ENCODE peak calls at places on chromosomes 5 and 9, in five cellular contexts. P is astrocyte of the cerebellum, C is psoas muscle, U is heart left ventricle, F is adipocyte. Z is an unnamed sample.

GRCh38 chr9:3459076-3459475 is 66.7 kb downstream of the RFX3 start:
- DNase-seq in C (no peak), U (no peak), F (no peak), P (no peak), Z (no peak)

GRCh38 chr5:135843571-135844337 is 9.3 kb downstream of the SLC25A48 start:
- DNase-seq in P (no peak), F (no peak), C (no peak), U (no peak), Z (no peak)

GRCh38 chr5:143140492-143141231 is 262.8 kb downstream of the NR3C1 start:
- DNase-seq in C (peak; percentile 74), U (no peak), P (no peak), F (no peak), Z (no peak)

GRCh38 chr5:31496301-31496700 is 35.6 kb downstream of the DROSHA start:
- DNase-seq in F (no peak), C (no peak), U (no peak), P (no peak), Z (no peak)

GRCh38 chr9:21684831-21685362 is 117.5 kb upstream of the MTAP start:
- DNase-seq in P (peak; percentile 92), F (peak; percentile 37), C (no peak), U (no peak), Z (no peak)

GRCh38 chr5:87411586-87412416 is 929 bp downstream of the CCNH start:
- DNase-seq in F (peak; percentile 59), C (peak; percentile 39), P (no peak), U (peak; percentile 22), Z (no peak)

GRCh38 chr9:120187758-120188157 is 392.2 kb downstream of the CDK5RAP2 start:
- DNase-seq in P (no peak), F (no peak), U (no peak), C (no peak), Z (no peak)

GRCh38 chr5:109589983-109590382 is 99.7 kb upstream of the MAN2A1 start:
- DNase-seq in P (no peak), C (no peak), U (no peak), F (no peak), Z (no peak)

GRCh38 chr5:126516852-126517251 is 78.2 kb downstream of the ALDH7A1 start:
- DNase-seq in F (peak; percentile 83), U (no peak), P (no peak), C (no peak), Z (no peak)

GRCh38 chr9:130181645-130182044 is 9.4 kb downstream of the NCS1 start:
- DNase-seq in F (no peak), U (no peak), C (no peak), P (no peak), Z (no peak)

GRCh38 chr5:68279960-68280359 is 64.4 kb downstream of the PIK3R1 start:
- DNase-seq in C (no peak), P (no peak), U (no peak), F (no peak), Z (no peak)

GRCh38 chr5:82298668-82299067 is 20.5 kb upstream of the RPS23 start:
- DNase-seq in F (no peak), P (no peak), U (no peak), C (no peak), Z (no peak)

GRCh38 chr9:98370976-98371315 is 115.5 kb upstream of the TBC1D2 start:
- DNase-seq in C (no peak), F (no peak), U (no peak), P (no peak), Z (no peak)

GRCh38 chr9:129838707-129839259 is 3.5 kb downstream of the USP20 start:
- DNase-seq in U (no peak), C (no peak), F (peak; percentile 80), P (no peak), Z (peak; percentile 68)

GRCh38 chr5:149018909-149019443 is 43.9 kb downstream of the SH3TC2 start:
- DNase-seq in F (no peak), P (no peak), C (no peak), U (no peak), Z (peak; percentile 92)

GRCh38 chr5:112957970-112958773 is 18.4 kb upstream of the DCP2 start:
- DNase-seq in U (peak; percentile 50), C (peak; percentile 90), F (peak; percentile 95), P (peak; percentile 98), Z (peak; percentile 96)

GRCh38 chr9:88745281-88746001 is 210.5 kb downstream of the NXNL2 start:
- DNase-seq in P (no peak), C (no peak), U (no peak), F (peak; percentile 91), Z (peak; percentile 84)

DNA sequence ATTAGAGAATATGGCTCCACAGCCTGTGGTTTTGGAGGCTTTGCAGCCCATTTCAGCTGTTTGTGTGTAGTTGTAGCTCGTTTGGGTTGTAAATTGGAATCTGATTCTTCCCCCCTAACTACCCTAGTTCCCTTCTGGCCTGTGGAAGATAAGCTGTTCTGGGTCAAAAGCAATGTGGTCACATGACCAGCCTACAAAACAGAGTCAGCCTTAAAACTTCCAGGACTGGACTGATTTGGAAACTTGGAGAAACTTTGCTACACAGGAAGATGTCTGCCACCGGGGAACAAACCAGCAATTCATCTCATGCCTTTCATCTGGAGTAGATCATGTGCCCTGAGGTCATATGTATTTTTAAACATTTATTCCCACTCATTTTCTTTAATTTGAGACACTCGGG is 83.8 kb downstream of the DAPK1 start:
- DNase-seq in U (no peak), P (no peak), F (peak; percentile 56), C (no peak), Z (no peak)
- H3K4me3 ChIP-seq in U (no peak overlapping the region), P (no peak overlapping the region), F (peak overlapping the region; percentile 13), C (no peak overlapping the region), Z (no peak overlapping the region)

GRCh38 chr5:179343021-179343781 is 2.1 kb downstream of the ADAMTS2 start:
- DNase-seq in P (no peak), U (no peak), C (no peak), F (peak; percentile 31), Z (no peak)

GRCh38 chr5:179345179-179345428 is 157 bp downstream of the ADAMTS2 start:
- DNase-seq in U (no peak), F (no peak), C (no peak), P (no peak), Z (no peak)

GRCh38 chr5:179344301-179345178 is 721 bp downstream of the ADAMTS2 start:
- DNase-seq in U (no peak), F (peak; percentile 67), P (no peak), C (no peak), Z (no peak)

GRCh38 chr5:179342577-179342976 is 2.7 kb downstream of the ADAMTS2 start:
- DNase-seq in P (no peak), F (peak; percentile 85), U (no peak), C (no peak), Z (no peak)

GRCh38 chr5:179343902-179344300 is 1.4 kb downstream of the ADAMTS2 start:
- DNase-seq in C (no peak), F (peak; percentile 86), U (no peak), P (no peak), Z (no peak)
- H3K4me3 ChIP-seq in C (peak overlapping the region; percentile 73), F (peak overlapping the region; percentile 97), U (peak overlapping the region; percentile 70), P (peak overlapping the region; percentile 49), Z (peak overlapping the region; percentile 89)

GRCh38 chr9:137590123-137590468 is 216 bp downstream of the ZMYND19 start:
- DNase-seq in F (no peak), P (no peak), C (no peak), U (no peak), Z (no peak)
- H3K4me3 ChIP-seq in F (peak overlapping the region; percentile 88), P (peak overlapping the region; percentile 65), C (peak overlapping the region; percentile 81), U (peak overlapping the region; percentile 86), Z (peak overlapping the region; percentile 74)

DNA sequence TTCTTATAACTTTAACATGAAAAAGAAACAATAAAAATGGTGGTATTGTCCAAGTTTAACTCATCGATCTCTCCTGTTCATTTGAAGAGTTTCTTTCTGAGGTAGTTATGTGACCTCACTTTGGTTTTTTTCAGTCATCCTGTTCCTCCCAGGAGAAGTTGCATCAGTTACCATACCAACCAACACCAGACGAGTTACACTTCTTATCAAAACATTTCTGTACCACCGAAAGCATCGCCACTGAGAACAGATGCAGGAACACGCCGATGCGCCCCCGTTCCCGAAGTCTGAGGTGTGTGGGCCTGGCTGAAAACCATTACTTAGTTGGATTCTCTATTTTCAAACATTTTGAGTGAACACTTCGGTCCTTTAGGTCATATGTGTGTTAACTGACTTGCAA is 96.3 kb downstream of the CD180 start:
- DNase-seq in U (no peak), P (no peak), C (no peak), F (no peak), Z (no peak)
- H3K4me3 ChIP-seq in U (no peak overlapping the region), P (no peak overlapping the region), C (no peak overlapping the region), F (no peak overlapping the region), Z (no peak overlapping the region)

GRCh38 chr9:133915534-133916158 is 76.5 kb downstream of the VAV2 start:
- DNase-seq in U (no peak), F (no peak), C (no peak), P (no peak), Z (no peak)
- H3K4me3 ChIP-seq in U (no peak overlapping the region), F (no peak overlapping the region), C (no peak overlapping the region), P (no peak overlapping the region), Z (no peak overlapping the region)

GRCh38 chr5:119270955-119271757 is 84.7 kb upstream of the TNFAIP8 start:
- DNase-seq in U (no peak), F (no peak), C (no peak), P (no peak), Z (no peak)
- H3K4me3 ChIP-seq in U (no peak overlapping the region), F (peak overlapping the region; percentile 99), C (no peak overlapping the region), P (no peak overlapping the region), Z (no peak overlapping the region)

GRCh38 chr5:172173771-172174170 is 14.3 kb downstream of the STK10 start:
- DNase-seq in P (peak; percentile 76), C (no peak), F (peak; percentile 28), U (no peak), Z (no peak)

GRCh38 chr5:172178301-172179031 is 9.6 kb downstream of the STK10 start:
- DNase-seq in U (no peak), P (no peak), C (no peak), F (no peak), Z (no peak)

GRCh38 chr5:172177232-172177631 is 10.8 kb downstream of the STK10 start:
- DNase-seq in U (no peak), P (no peak), F (no peak), C (no peak), Z (no peak)

GRCh38 chr5:172172912-172173591 is 15.0 kb downstream of the STK10 start:
- DNase-seq in U (no peak), P (no peak), C (no peak), F (peak; percentile 40), Z (no peak)

DNA sequence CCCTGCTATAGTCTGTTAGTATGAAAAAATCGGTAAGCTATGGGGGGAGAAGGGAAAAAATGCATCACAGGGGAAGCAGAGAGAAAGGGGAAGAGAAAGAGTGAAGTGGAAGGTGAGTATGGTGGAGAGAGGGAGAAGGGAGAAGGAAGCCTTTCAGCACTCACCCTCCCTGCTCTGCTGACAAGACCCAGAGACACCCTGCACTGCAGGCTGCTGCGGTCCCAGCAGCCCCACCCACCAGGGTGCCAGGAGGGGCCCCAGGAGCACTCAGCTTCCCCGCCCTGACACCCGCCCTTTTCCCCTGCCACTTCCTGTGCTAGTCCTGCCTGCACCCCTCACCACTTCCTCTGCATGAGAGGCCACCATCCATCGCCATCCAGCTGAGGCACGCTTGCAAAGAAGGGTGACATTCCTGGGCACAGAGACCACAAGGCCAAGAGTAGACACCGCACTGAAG is 12.7 kb downstream of the STK10 start:
- DNase-seq in C (peak; percentile 79), F (no peak), U (no peak), P (no peak), Z (no peak)
- H3K4me3 ChIP-seq in C (no peak overlapping the region), F (no peak overlapping the region), U (no peak overlapping the region), P (no peak overlapping the region), Z (no peak overlapping the region)